ENCODE peak calls at places on chromosomes 16 and 17, in ten cellular contexts. One of them, this sample, is unnamed.

GRCh38 chr17:69954241-69954933 is 120.6 kb upstream of the KCNJ16 start:
- DNase-seq in NCI-H510A: no peak
- DNase-seq in stimulated activated CD4-positive, alpha-beta T cell treated with anti-CD3 and anti-CD28 coated beads, Interleukin-2, amount 100 ng/mL, for 48 hours: no peak
- DNase-seq in nephron progenitor cell: no peak
- DNase-seq in head of caudate nucleus: no peak
- DNase-seq in OCI-M1: no peak
- DNase-seq in skeletal muscle cell: no peak
- DNase-seq in amygdala: no peak
- DNase-seq in pons: no peak
- DNase-seq in CMK: no peak
- DNase-seq in this sample: no peak

GRCh38 chr16:73095885-73096341 is 48.0 kb upstream of the ZFHX3 start:
- DNase-seq in head of caudate nucleus: no peak
- DNase-seq in CMK: no peak
- DNase-seq in nephron progenitor cell: peak
- DNase-seq in skeletal muscle cell: no peak
- DNase-seq in pons: no peak
- DNase-seq in amygdala: no peak
- DNase-seq in NCI-H510A: no peak
- DNase-seq in stimulated activated CD4-positive, alpha-beta T cell treated with anti-CD3 and anti-CD28 coated beads, Interleukin-2, amount 100 ng/mL, for 48 hours: no peak
- DNase-seq in OCI-M1: no peak
- DNase-seq in this sample: peak

GRCh38 chr16:496097-496886 is 31.2 kb upstream of the CAPN15 start:
- DNase-seq in head of caudate nucleus: no peak
- DNase-seq in CMK: no peak
- DNase-seq in NCI-H510A: no peak
- DNase-seq in stimulated activated CD4-positive, alpha-beta T cell treated with anti-CD3 and anti-CD28 coated beads, Interleukin-2, amount 100 ng/mL, for 48 hours: no peak
- DNase-seq in pons: no peak
- DNase-seq in nephron progenitor cell: no peak
- DNase-seq in OCI-M1: no peak
- DNase-seq in skeletal muscle cell: no peak
- DNase-seq in amygdala: no peak
- DNase-seq in this sample: no peak

GRCh38 chr17:32461853-32462617 is 17.7 kb downstream of the PSMD11 start:
- DNase-seq in amygdala: no peak
- DNase-seq in nephron progenitor cell: peak
- DNase-seq in NCI-H510A: peak
- DNase-seq in CMK: no peak
- DNase-seq in pons: peak
- DNase-seq in stimulated activated CD4-positive, alpha-beta T cell treated with anti-CD3 and anti-CD28 coated beads, Interleukin-2, amount 100 ng/mL, for 48 hours: peak
- DNase-seq in head of caudate nucleus: peak
- DNase-seq in skeletal muscle cell: no peak
- DNase-seq in OCI-M1: peak
- DNase-seq in this sample: peak

GRCh38 chr17:80025796-80026195 is 9.9 kb downstream of the TBC1D16 start:
- DNase-seq in pons: no peak
- DNase-seq in skeletal muscle cell: no peak
- DNase-seq in head of caudate nucleus: no peak
- DNase-seq in stimulated activated CD4-positive, alpha-beta T cell treated with anti-CD3 and anti-CD28 coated beads, Interleukin-2, amount 100 ng/mL, for 48 hours: no peak
- DNase-seq in CMK: no peak
- DNase-seq in nephron progenitor cell: no peak
- DNase-seq in OCI-M1: no peak
- DNase-seq in amygdala: no peak
- DNase-seq in NCI-H510A: no peak
- DNase-seq in this sample: no peak

GRCh38 chr17:61474934-61475333 is 22.7 kb downstream of the TBX4 start:
- DNase-seq in OCI-M1: no peak
- DNase-seq in skeletal muscle cell: no peak
- DNase-seq in nephron progenitor cell: no peak
- DNase-seq in amygdala: no peak
- DNase-seq in CMK: no peak
- DNase-seq in pons: no peak
- DNase-seq in stimulated activated CD4-positive, alpha-beta T cell treated with anti-CD3 and anti-CD28 coated beads, Interleukin-2, amount 100 ng/mL, for 48 hours: no peak
- DNase-seq in head of caudate nucleus: no peak
- DNase-seq in NCI-H510A: no peak
- DNase-seq in this sample: no peak

GRCh38 chr17:73196500-73196899 is 3.6 kb downstream of the COG1 start:
- DNase-seq in NCI-H510A: peak
- DNase-seq in pons: no peak
- DNase-seq in amygdala: no peak
- DNase-seq in CMK: no peak
- DNase-seq in stimulated activated CD4-positive, alpha-beta T cell treated with anti-CD3 and anti-CD28 coated beads, Interleukin-2, amount 100 ng/mL, for 48 hours: no peak
- DNase-seq in skeletal muscle cell: no peak
- DNase-seq in head of caudate nucleus: peak
- DNase-seq in nephron progenitor cell: peak
- DNase-seq in OCI-M1: no peak
- DNase-seq in this sample: peak

GRCh38 chr16:28081391-28081790 is 17.9 kb upstream of the GSG1L start:
- DNase-seq in amygdala: no peak
- DNase-seq in OCI-M1: no peak
- DNase-seq in nephron progenitor cell: no peak
- DNase-seq in skeletal muscle cell: no peak
- DNase-seq in CMK: no peak
- DNase-seq in head of caudate nucleus: no peak
- DNase-seq in NCI-H510A: no peak
- DNase-seq in pons: no peak
- DNase-seq in stimulated activated CD4-positive, alpha-beta T cell treated with anti-CD3 and anti-CD28 coated beads, Interleukin-2, amount 100 ng/mL, for 48 hours: no peak
- DNase-seq in this sample: no peak

GRCh38 chr16:9259914-9260608 is 168.6 kb downstream of the HAPSTR1 start:
- DNase-seq in stimulated activated CD4-positive, alpha-beta T cell treated with anti-CD3 and anti-CD28 coated beads, Interleukin-2, amount 100 ng/mL, for 48 hours: no peak
- DNase-seq in NCI-H510A: no peak
- DNase-seq in skeletal muscle cell: no peak
- DNase-seq in OCI-M1: no peak
- DNase-seq in amygdala: no peak
- DNase-seq in head of caudate nucleus: no peak
- DNase-seq in nephron progenitor cell: no peak
- DNase-seq in CMK: no peak
- DNase-seq in pons: no peak
- DNase-seq in this sample: no peak

GRCh38 chr16:68445458-68445857 is 2.9 kb downstream of the SMPD3 start:
- DNase-seq in head of caudate nucleus: peak
- DNase-seq in OCI-M1: peak
- DNase-seq in pons: peak
- DNase-seq in stimulated activated CD4-positive, alpha-beta T cell treated with anti-CD3 and anti-CD28 coated beads, Interleukin-2, amount 100 ng/mL, for 48 hours: peak
- DNase-seq in skeletal muscle cell: no peak
- DNase-seq in NCI-H510A: peak
- DNase-seq in amygdala: no peak
- DNase-seq in nephron progenitor cell: peak
- DNase-seq in CMK: no peak
- DNase-seq in this sample: peak

GRCh38 chr17:3222505-3222904 is 15.0 kb downstream of the OR1A1 start:
- DNase-seq in amygdala: no peak
- DNase-seq in OCI-M1: peak
- DNase-seq in skeletal muscle cell: no peak
- DNase-seq in head of caudate nucleus: no peak
- DNase-seq in stimulated activated CD4-positive, alpha-beta T cell treated with anti-CD3 and anti-CD28 coated beads, Interleukin-2, amount 100 ng/mL, for 48 hours: no peak
- DNase-seq in nephron progenitor cell: no peak
- DNase-seq in pons: no peak
- DNase-seq in NCI-H510A: no peak
- DNase-seq in CMK: peak
- DNase-seq in this sample: no peak

GRCh38 chr16:23131036-23131435 is 18.2 kb downstream of the USP31 start:
- DNase-seq in OCI-M1: no peak
- DNase-seq in stimulated activated CD4-positive, alpha-beta T cell treated with anti-CD3 and anti-CD28 coated beads, Interleukin-2, amount 100 ng/mL, for 48 hours: no peak
- DNase-seq in amygdala: no peak
- DNase-seq in pons: no peak
- DNase-seq in CMK: no peak
- DNase-seq in skeletal muscle cell: no peak
- DNase-seq in head of caudate nucleus: no peak
- DNase-seq in nephron progenitor cell: no peak
- DNase-seq in NCI-H510A: no peak
- DNase-seq in this sample: no peak

GRCh38 chr16:20334396-20334795 is 7.1 kb upstream of the GP2 start:
- DNase-seq in OCI-M1: no peak
- DNase-seq in nephron progenitor cell: no peak
- DNase-seq in CMK: no peak
- DNase-seq in pons: no peak
- DNase-seq in skeletal muscle cell: no peak
- DNase-seq in amygdala: no peak
- DNase-seq in stimulated activated CD4-positive, alpha-beta T cell treated with anti-CD3 and anti-CD28 coated beads, Interleukin-2, amount 100 ng/mL, for 48 hours: no peak
- DNase-seq in NCI-H510A: no peak
- DNase-seq in head of caudate nucleus: no peak
- DNase-seq in this sample: no peak

GRCh38 chr17:12296120-12296727 is 275.5 kb downstream of the MAP2K4 start:
- DNase-seq in nephron progenitor cell: peak
- DNase-seq in NCI-H510A: no peak
- DNase-seq in pons: peak
- DNase-seq in stimulated activated CD4-positive, alpha-beta T cell treated with anti-CD3 and anti-CD28 coated beads, Interleukin-2, amount 100 ng/mL, for 48 hours: no peak
- DNase-seq in head of caudate nucleus: no peak
- DNase-seq in amygdala: no peak
- DNase-seq in OCI-M1: no peak
- DNase-seq in skeletal muscle cell: no peak
- DNase-seq in CMK: no peak
- DNase-seq in this sample: no peak

GRCh38 chr16:67278773-67279295 is 498 bp upstream of the PLEKHG4 start:
- DNase-seq in head of caudate nucleus: no peak
- DNase-seq in amygdala: no peak
- DNase-seq in nephron progenitor cell: no peak
- DNase-seq in CMK: peak
- DNase-seq in stimulated activated CD4-positive, alpha-beta T cell treated with anti-CD3 and anti-CD28 coated beads, Interleukin-2, amount 100 ng/mL, for 48 hours: peak
- DNase-seq in skeletal muscle cell: no peak
- DNase-seq in OCI-M1: peak
- DNase-seq in pons: no peak
- DNase-seq in NCI-H510A: no peak
- DNase-seq in this sample: no peak